ENCODE peak calls at places on chromosomes 1 and 21, in six cellular contexts. H is endothelial cell of umbilical vein, W is A549, J is K562, Z is GM12878, I is HepG2. G is an unnamed sample.

GRCh38 chr1:198155253-198155652 is 1.5 kb upstream of the NEK7 start:
- DNase-seq in I (no peak), J (no peak), W (no peak), Z (no peak), H (peak), G (no peak)

GRCh38 chr1:219938706-219939105 is 10.3 kb upstream of the SLC30A10 start:
- DNase-seq in H (no peak), J (no peak), I (no peak), Z (no peak), W (no peak), G (no peak)

GRCh38 chr1:11395616-11396015 is 83.3 kb upstream of the DISP3 start:
- DNase-seq in I (no peak), Z (no peak), J (no peak), W (no peak), H (no peak), G (no peak)

GRCh38 chr1:93814795-93815737 is 63.9 kb downstream of the DNTTIP2 start:
- DNase-seq in W (no peak), Z (no peak), I (no peak), H (no peak), J (peak), G (no peak)

GRCh38 chr1:27992271-27992670 is 32.5 kb downstream of the XKR8 start:
- DNase-seq in Z (no peak), I (no peak), H (peak), J (no peak), W (no peak), G (peak)

GRCh38 chr1:160131803-160132565 is 16.4 kb downstream of the ATP1A2 start:
- DNase-seq in Z (no peak), J (no peak), W (no peak), H (no peak), I (peak), G (no peak)

GRCh38 chr21:46077674-46078101 is 20.2 kb upstream of the COL6A2 start:
- DNase-seq in I (no peak), H (no peak), Z (no peak), J (no peak), W (no peak), G (no peak)

GRCh38 chr21:29190920-29191319 is 60.5 kb downstream of the MAP3K7CL start:
- DNase-seq in H (no peak), I (peak), W (no peak), J (no peak), Z (no peak), G (peak)

GRCh38 chr21:44755227-44755626 is 43.9 kb upstream of the TSPEAR start:
- DNase-seq in I (peak), Z (no peak), H (peak), J (peak), W (no peak), G (no peak)

GRCh38 chr21:31644648-31645047 is 14.8 kb upstream of the SOD1 start:
- DNase-seq in W (no peak), H (peak), Z (no peak), J (no peak), I (no peak), G (no peak)

GRCh38 chr1:34973326-34973725 is 11.8 kb downstream of the TMEM35B start:
- DNase-seq in W (no peak), Z (no peak), H (no peak), J (no peak), I (no peak), G (no peak)

GRCh38 chr1:184419734-184420161 is 32.9 kb downstream of the C1orf21 start:
- DNase-seq in I (no peak), W (no peak), H (no peak), J (no peak), Z (no peak), G (no peak)

GRCh38 chr21:31862078-31862477 is 10.7 kb upstream of the HUNK start:
- DNase-seq in Z (no peak), W (no peak), H (no peak), J (no peak), I (no peak), G (no peak)

GRCh38 chr1:170214980-170215910 is 69.5 kb downstream of the NTMT2 start:
- DNase-seq in Z (no peak), I (no peak), W (no peak), J (no peak), H (no peak), G (no peak)

GRCh38 chr1:10429868-10430215 is 391 bp upstream of the CENPS start:
- DNase-seq in H (peak), I (no peak), W (no peak), Z (no peak), J (no peak), G (no peak)

DNA sequence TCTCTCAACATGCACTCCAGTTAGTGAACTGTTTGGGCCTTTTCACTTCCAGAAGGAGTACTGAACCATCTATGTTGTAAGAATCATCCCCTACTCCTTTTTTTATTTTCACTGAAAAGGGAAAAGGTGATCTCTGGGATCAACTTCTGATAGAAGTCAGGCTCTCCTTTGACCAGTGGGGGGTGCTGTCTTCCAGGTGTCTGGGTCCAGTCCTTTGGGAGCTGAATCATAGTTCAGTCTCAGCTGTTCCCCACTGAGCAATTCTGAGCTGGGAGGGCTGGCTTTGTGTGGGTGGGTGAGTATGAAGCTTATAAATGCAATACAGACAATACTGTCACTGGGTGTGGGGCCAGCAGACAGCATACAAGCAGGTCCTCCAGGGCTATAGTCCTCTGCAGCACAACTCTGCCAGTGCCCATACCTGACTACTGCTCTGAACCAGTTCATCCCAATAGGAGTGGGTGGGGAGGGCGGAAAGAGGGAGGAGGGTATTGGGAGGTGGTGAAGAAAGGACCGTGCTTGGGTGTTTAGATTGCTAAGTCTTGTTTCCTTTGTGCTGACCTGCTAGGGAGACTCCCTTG is 12.5 kb upstream of the SARS1 start:
- DNase-seq in I (peak), W (peak), Z (no peak), J (peak), H (peak), G (peak)
- TF ChIP-seq MYC in I (no peak), W (no peak), Z (no peak), J (no peak), H (no peak), G (no peak)

GRCh38 chr1:14878951-14879350 is 274.6 kb upstream of the TMEM51 start:
- DNase-seq in W (no peak), Z (no peak), I (no peak), J (no peak), H (no peak), G (no peak)

GRCh38 chr1:14877224-14877623 is 276.3 kb upstream of the TMEM51 start:
- DNase-seq in W (no peak), H (no peak), I (no peak), Z (no peak), J (peak), G (no peak)

GRCh38 chr1:14878124-14878523 is 275.4 kb upstream of the TMEM51 start:
- DNase-seq in Z (no peak), W (no peak), H (no peak), J (no peak), I (peak), G (no peak)

GRCh38 chr1:14881775-14882672 is 271.5 kb upstream of the TMEM51 start:
- DNase-seq in I (no peak), W (no peak), Z (peak), H (no peak), J (no peak), G (no peak)

DNA sequence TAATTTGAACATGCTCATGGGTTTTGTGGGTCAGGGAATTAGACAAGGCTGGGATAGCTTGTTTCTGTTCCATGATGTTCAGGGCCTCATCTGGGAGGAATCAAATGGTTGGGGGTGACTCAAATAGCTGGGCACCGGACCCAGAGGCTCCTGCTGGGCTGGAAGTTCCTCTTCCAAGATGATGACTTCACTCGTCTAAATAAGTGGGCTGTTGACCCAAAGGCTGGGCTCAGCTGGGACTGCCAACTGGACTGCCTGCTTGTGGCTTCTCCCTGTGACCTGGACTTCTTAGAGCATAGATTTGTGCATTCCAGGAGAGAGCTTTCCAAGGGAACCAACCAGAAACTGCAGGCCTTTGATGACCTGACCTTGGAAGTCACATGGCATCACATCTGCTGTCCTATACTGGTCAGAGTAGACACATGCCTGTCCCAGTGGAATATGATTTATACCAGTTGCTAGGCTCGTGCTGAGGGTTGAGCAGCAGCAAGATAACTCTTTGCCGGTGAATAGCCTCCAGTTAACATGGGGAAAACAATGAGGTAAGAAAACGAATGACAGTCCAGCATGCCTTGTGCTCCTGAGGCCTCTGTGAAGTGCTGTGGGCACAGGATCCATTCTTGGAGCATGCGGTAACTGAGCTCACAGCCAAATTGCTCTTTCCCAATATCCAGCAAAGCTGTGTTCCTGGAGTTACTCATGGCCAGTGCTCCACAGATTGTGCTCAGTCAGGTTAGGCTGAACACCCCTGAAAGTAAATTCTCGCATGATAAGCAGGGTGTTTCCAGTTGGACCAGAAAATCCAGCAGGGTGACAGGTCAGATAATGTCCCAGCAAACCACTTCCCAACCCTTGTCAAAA is 272.9 kb upstream of the TMEM51 start:
- DNase-seq in W (no peak), H (no peak), I (no peak), J (no peak), Z (no peak), G (no peak)
- TF ChIP-seq MYC in W (no peak), H (no peak), I (no peak), J (peak), Z (no peak), G (no peak)

GRCh38 chr21:41164981-41165650 is 2.8 kb upstream of the BACE2 start:
- DNase-seq in J (no peak), I (peak), H (peak), Z (no peak), W (peak), G (no peak)

GRCh38 chr21:41164052-41164451 is 3.9 kb upstream of the BACE2 start:
- DNase-seq in H (no peak), W (no peak), Z (no peak), I (no peak), J (no peak), G (no peak)

GRCh38 chr21:41161428-41161827 is 6.5 kb upstream of the BACE2 start:
- DNase-seq in Z (no peak), I (no peak), H (no peak), W (no peak), J (no peak), G (no peak)

GRCh38 chr21:41162111-41162510 is 5.8 kb upstream of the BACE2 start:
- DNase-seq in J (no peak), I (no peak), W (no peak), H (no peak), Z (no peak), G (no peak)

GRCh38 chr21:41163086-41163485 is 4.9 kb upstream of the BACE2 start:
- DNase-seq in H (no peak), I (no peak), W (no peak), Z (no peak), J (no peak), G (no peak)
- TF ChIP-seq MYC in H (no peak), I (no peak), W (no peak), Z (no peak), J (no peak), G (no peak)

GRCh38 chr21:43306391-43306790 is 120.5 kb downstream of the SIK1 start:
- DNase-seq in Z (no peak), J (no peak), W (no peak), H (no peak), I (no peak), G (no peak)
- TF ChIP-seq MYC in Z (no peak), J (no peak), W (no peak), H (no peak), I (no peak), G (no peak)

DNA sequence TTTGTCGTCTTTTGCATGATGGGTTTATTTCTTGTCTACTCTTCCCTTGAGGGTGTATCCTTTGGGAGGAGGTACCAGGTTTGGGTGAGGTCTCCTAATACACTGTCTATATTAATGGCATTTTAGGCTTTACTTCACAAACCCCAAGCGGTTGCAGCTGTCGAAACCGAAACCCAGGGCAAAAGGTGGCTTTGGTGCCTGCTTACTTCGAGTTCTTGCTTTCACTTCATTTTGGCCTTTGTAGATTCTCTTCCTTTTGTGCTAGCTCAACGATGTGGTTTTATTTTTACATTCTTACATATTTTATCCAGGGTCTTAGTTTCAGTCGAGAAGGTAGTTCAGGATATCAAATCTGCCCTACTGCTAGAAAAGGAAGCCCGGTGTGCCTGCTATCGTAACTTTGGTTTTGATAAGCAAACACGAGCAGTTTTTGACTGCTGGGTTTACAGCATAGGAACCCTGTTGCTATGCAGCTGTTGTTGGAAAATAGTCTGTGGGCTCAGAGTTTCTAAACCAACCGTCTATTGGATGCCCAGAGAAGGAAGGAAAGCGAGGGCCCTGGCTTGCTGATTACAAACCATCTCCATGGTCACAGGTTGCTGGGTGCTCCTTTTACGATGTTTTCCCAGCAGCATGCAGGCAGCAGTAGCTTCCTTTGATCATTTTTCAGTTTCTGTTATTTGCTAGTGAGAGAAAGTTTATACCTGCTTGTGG is 9.8 kb upstream of the TSPAN2 start:
- DNase-seq in W (no peak), H (peak), I (no peak), Z (peak), J (no peak), G (peak)
- TF ChIP-seq MYC in W (no peak), H (no peak), I (no peak), Z (no peak), J (no peak), G (no peak)

GRCh38 chr1:66439028-66439427 is 94.9 kb upstream of the SGIP1 start:
- DNase-seq in W (no peak), I (no peak), H (peak), J (no peak), Z (peak), G (peak)
- TF ChIP-seq MYC in W (no peak), I (no peak), H (no peak), J (no peak), Z (no peak), G (peak)

DNA sequence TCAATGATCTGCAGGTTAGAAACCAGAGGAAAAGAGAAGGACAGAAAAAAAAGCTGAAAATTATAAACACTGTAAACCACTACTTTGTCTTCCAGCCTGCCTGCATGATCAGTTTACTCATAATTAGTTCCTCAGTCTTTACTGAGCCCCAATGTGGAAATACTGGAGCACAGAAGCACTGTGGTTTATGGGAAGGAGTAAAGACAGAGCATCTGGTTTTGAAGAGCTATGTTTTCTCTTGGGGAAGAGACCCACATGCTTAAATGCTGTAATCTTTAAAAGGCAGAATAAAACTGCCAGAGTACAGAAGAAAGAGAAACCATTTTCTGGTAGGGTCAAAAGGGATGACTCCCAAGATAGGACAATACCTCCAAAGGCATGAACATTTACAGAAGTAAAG is 159.0 kb upstream of the ZNHIT6 start:
- DNase-seq in H (no peak), J (no peak), W (no peak), I (no peak), Z (no peak), G (no peak)
- TF ChIP-seq MYC in H (no peak), J (no peak), W (no peak), I (no peak), Z (no peak), G (no peak)

DNA sequence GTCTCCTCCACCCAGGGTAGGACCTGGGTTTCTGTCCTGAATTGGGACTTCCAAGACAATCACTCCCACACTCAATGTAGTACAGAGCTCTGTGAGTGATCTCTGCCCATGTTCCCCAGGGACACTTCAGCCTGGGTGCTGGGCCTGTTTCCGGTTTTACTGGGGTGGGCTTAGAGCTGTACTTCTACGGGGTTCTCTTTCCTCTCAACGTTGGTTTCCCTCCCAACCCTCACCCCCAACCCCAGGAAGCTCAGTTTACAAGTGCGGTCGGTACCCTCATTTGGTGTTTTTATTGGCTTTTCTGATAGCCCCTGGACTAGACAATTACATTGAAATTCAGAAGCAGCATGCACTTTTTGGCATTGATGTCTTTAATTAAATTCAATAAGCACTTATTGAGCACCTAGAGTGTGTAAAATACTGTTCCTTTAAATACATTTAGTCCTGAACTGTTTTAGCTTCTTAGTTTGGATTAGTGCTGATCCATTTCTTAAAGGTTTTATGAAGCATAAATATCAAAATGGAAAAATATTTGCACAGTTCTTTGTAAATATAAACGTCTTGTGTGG is 541 bp upstream of the XPR1 start:
- DNase-seq in Z (peak), J (no peak), W (no peak), I (no peak), H (no peak), G (peak)
- TF ChIP-seq MYC in Z (no peak), J (no peak), W (no peak), I (no peak), H (no peak), G (no peak)

GRCh38 chr1:67923074-67923473 is 89.8 kb upstream of the GNG12 start:
- DNase-seq in J (no peak), I (no peak), H (no peak), W (no peak), Z (no peak), G (no peak)
- TF ChIP-seq MYC in J (no peak), I (no peak), H (no peak), W (no peak), Z (no peak), G (no peak)

GRCh38 chr1:143699115-143699514 is 272.7 kb downstream of the FAM72C start:
- DNase-seq in J (no peak), H (no peak), I (no peak), Z (no peak), W (no peak), G (no peak)
- TF ChIP-seq MYC in J (no peak), H (no peak), I (no peak), Z (no peak), W (no peak), G (no peak)

G was measured in NB4.